ENCODE peak calls at places on chromosome 9, in five cellular contexts. R is tibial nerve, J is heart left ventricle, S is A549, L is K562. M is an unnamed sample.

GRCh38 chr9:95857122-95857521 is 18.4 kb upstream of the ERCC6L2 start:
- DNase-seq in R (no peak), J (no peak), S (no peak), L (no peak), M (no peak)

GRCh38 chr9:22060831-22061383 is 51.8 kb upstream of the CDKN2B start:
- DNase-seq in R (no peak), J (no peak), S (no peak), L (no peak), M (no peak)

GRCh38 chr9:137276757-137277328 is 683 bp upstream of the TOR4A start:
- DNase-seq in R (no peak), J (peak; percentile 92), S (no peak), L (peak; percentile 80), M (peak; percentile 75)

GRCh38 chr9:121771851-121772599 is 120.6 kb downstream of the DAB2IP start:
- DNase-seq in R (no peak), J (peak; percentile 55), S (no peak), L (no peak), M (no peak)

GRCh38 chr9:98040212-98040611 is 16.3 kb upstream of the NANS start:
- DNase-seq in R (no peak), J (no peak), S (no peak), L (no peak), M (no peak)

GRCh38 chr9:130938652-130939404 is at the start of gene FIBCD1:
- DNase-seq in R (no peak), J (no peak), S (peak; percentile 67), L (no peak), M (no peak)

GRCh38 chr9:1598270-1598669 is 416.9 kb upstream of the SMARCA2 start:
- DNase-seq in R (no peak), J (no peak), S (no peak), L (no peak), M (no peak)

GRCh38 chr9:109779711-109780452 is at the start of gene PALM2AKAP2:
- DNase-seq in R (no peak), J (peak; percentile 86), S (peak; percentile 39), L (no peak), M (peak; percentile 64)

GRCh38 chr9:75071530-75072122 is 16.3 kb downstream of the NMRK1 start:
- DNase-seq in R (no peak), J (no peak), S (no peak), L (peak; percentile 8), M (no peak)

GRCh38 chr9:92506184-92506857 is 24.0 kb upstream of the ASPN start:
- DNase-seq in R (no peak), J (no peak), S (peak; percentile 43), L (no peak), M (peak; percentile 71)

GRCh38 chr9:74742792-74743389 is 144.8 kb downstream of the TRPM6 start:
- DNase-seq in R (no peak), J (no peak), S (peak; percentile 15), L (peak; percentile 8), M (no peak)

GRCh38 chr9:5879419-5880181 is 11.1 kb upstream of the MLANA start:
- DNase-seq in R (no peak), J (no peak), S (peak; percentile 70), L (peak; percentile 47), M (no peak)

GRCh38 chr9:92609142-92609500 is 60.8 kb downstream of the IPPK start:
- DNase-seq in R (no peak), J (no peak), S (no peak), L (no peak), M (no peak)

GRCh38 chr9:27535701-27536118 is 6.1 kb upstream of the MOB3B start:
- DNase-seq in R (no peak), J (no peak), S (no peak), L (peak; percentile 8), M (no peak)

GRCh38 chr9:125904155-125904841 is 157.1 kb downstream of the PBX3 start:
- DNase-seq in R (no peak), J (no peak), S (no peak), L (no peak), M (no peak)

GRCh38 chr9:89805726-89806125 is 200.9 kb downstream of the GADD45G start:
- DNase-seq in R (no peak), J (no peak), S (no peak), L (no peak), M (no peak)

GRCh38 chr9:116008278-116008677 is 145.3 kb upstream of the PAPPA start:
- DNase-seq in R (no peak), J (no peak), S (no peak), L (no peak), M (no peak)

GRCh38 chr9:76729980-76730737 is 34.1 kb upstream of the PCA3 start:
- DNase-seq in R (no peak), J (no peak), S (no peak), L (no peak), M (no peak)
- TF ChIP-seq POLR2A in R (no peak), J (no peak), S (no peak), L (no peak), M (no peak)

GRCh38 chr9:34185778-34186551 is 7.1 kb downstream of the UBAP1 start:
- DNase-seq in R (no peak), J (no peak), S (peak; percentile 76), L (no peak), M (no peak)
- TF ChIP-seq POLR2A in R (no peak), J (no peak), S (no peak), L (no peak), M (no peak)

DNA sequence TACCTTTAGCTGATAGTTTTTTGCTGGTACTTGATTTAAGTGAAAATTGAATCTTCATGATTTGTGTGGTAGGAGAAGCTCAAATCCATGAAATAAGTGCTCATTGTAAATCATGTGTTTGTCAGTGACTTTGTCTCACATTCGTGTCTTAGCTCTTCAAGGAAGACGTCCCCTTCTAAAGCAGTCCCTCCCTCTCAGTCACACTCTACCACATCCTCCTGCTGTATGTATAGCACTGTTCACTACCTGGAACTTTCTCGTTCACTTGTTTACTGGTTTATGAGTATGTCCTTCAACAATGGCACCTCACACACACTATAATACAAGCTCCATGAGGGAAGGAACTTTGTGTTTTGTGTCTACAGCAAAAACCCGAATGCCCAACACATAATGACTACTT is 3.4 kb upstream of the TTC39B start:
- DNase-seq in R (no peak), J (no peak), S (no peak), L (no peak), M (no peak)
- TF ChIP-seq POLR2A in R (no peak), J (no peak), S (no peak), L (no peak), M (no peak)

GRCh38 chr9:132418743-132419363 is 8.8 kb downstream of the CFAP77 start:
- DNase-seq in R (no peak), J (no peak), S (no peak), L (no peak), M (no peak)
- TF ChIP-seq POLR2A in R (no peak), J (no peak), S (no peak), L (no peak), M (no peak)

GRCh38 chr9:127397722-127398647 is 1.0 kb downstream of the SLC2A8 start:
- DNase-seq in R (peak; percentile 27), J (peak; percentile 70), S (peak; percentile 63), L (peak; percentile 52), M (no peak)

GRCh38 chr9:127396253-127396807 is 639 bp upstream of the SLC2A8 start:
- DNase-seq in R (no peak), J (no peak), S (no peak), L (no peak), M (no peak)

GRCh38 chr9:127395491-127396252 is 1.3 kb upstream of the SLC2A8 start:
- DNase-seq in R (no peak), J (no peak), S (no peak), L (no peak), M (no peak)

GRCh38 chr9:127398715-127399400 is 1.9 kb downstream of the SLC2A8 start:
- DNase-seq in R (no peak), J (peak; percentile 48), S (no peak), L (no peak), M (no peak)

DNA sequence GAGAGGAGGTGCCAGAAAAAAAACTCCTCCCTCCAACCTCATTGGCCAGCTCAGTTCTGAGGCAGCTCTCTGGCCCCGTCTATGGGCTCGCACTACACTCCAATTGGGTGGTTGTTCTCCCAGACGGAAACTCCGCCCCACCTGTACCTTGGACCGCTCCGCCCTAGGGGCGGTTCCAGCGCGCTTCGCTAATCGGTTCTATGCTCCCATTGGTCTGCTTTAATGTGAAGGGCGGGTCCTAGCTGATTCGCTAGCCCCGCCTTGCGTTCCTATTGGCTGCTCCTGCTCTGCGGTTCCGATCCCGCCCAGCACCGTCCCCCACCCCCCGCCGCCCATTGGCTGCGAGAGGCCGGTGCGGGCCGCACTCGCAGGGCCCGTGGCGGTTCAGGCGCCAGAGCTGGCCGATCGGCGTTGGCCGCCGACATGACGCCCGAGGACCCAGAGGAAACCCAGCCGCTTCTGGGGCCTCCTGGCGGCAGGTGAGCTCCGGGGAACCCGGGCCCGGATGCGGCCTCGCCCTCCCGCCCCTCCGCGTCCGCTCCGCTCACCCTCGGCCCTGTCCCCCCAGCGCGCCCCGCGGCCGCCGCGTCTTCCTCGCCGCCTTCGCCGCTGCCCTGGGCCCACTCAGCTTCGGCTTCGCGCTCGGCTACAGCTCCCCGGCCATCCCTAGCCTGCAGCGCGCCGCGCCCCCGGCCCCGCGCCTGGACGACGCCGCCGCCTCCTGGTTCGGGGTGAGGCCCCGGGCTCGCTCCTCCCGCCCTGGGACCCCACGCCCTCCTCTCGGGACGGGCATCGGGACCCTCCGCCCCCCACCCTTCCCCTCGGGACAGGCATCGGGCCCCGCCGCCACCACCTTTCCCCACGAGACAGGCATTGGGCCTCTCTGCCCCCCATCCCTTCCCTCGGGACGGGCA is at the start of gene SLC2A8:
- DNase-seq in R (peak; percentile 97), J (peak; percentile 98), S (peak; percentile 96), L (peak; percentile 99), M (peak; percentile 99)
- TF ChIP-seq POLR2A in R (peak; percentile 28), J (peak; percentile 42), S (peak; percentile 82), L (peak; percentile 68), M (peak; percentile 22)

GRCh38 chr9:133516256-133516960 is 8.4 kb downstream of the MYMK start:
- DNase-seq in R (no peak), J (peak; percentile 39), S (no peak), L (no peak), M (no peak)
- TF ChIP-seq POLR2A in R (no peak), J (no peak), S (no peak), L (no peak), M (no peak)

GRCh38 chr9:129835128-129835859 is at the start of the genes C9orf78 and USP20:
- DNase-seq in R (peak; percentile 92), J (peak; percentile 98), S (peak; percentile 91), L (peak; percentile 100), M (peak; percentile 94)
- TF ChIP-seq POLR2A in R (peak; percentile 78), J (peak; percentile 78), S (peak; percentile 91), L (peak; percentile 95), M (peak; percentile 84)

GRCh38 chr9:19408693-19409405 is at the start of gene ACER2:
- DNase-seq in R (peak; percentile 93), J (peak; percentile 99), S (peak; percentile 88), L (peak; percentile 95), M (peak; percentile 94)
- TF ChIP-seq POLR2A in R (peak; percentile 64), J (peak; percentile 70), S (peak; percentile 87), L (peak; percentile 89), M (peak; percentile 24)

DNA sequence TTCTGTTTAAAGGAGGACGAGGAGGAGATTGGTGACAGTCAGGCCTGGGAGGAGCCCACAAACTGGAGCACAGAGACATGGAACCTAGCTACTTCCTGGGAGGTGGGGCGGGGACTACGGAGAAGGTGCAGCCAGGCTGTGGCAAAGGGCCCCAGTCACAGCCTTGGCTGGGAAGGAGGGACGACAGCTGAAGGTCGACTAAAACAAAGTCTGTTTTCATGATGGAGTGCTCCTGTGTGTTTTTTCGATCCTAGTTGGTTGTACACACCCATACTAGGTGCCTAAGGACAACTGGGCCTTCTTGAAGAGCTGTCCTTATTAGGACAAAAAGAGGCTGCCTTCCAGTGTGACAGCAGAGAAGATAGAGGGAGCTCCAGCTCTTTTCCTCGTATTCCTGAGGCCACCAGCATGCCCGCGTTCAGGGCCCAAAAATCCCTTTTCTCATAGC is 2.9 kb downstream of the CCDC107 start:
- DNase-seq in R (no peak), J (no peak), S (no peak), L (no peak), M (no peak)
- TF ChIP-seq POLR2A in R (no peak), J (no peak), S (no peak), L (no peak), M (no peak)

M was measured in suprapubic skin.